ENCODE peak calls at places on chromosomes 11 and 22, in six cellular contexts. One of them, this sample, is unnamed.

GRCh38 chr11:97751952-97752351 is 1268.8 kb upstream of the CNTN5 start:
- DNase-seq in ACHN: no peak
- DNase-seq in stimulated activated CD8-positive, alpha-beta memory T cell treated with anti-CD3 and anti-CD28 coated beads, Interleukin-4, amount 100 ng/mL, for 48 hours: no peak
- DNase-seq in BJ: no peak
- DNase-seq in hypothalamus: no peak
- DNase-seq in psoas muscle: no peak
- DNase-seq in this sample: no peak

GRCh38 chr22:29308148-29308790 is 1.8 kb downstream of the GAS2L1 start:
- DNase-seq in psoas muscle: peak; percentile 79
- DNase-seq in stimulated activated CD8-positive, alpha-beta memory T cell treated with anti-CD3 and anti-CD28 coated beads, Interleukin-4, amount 100 ng/mL, for 48 hours: no peak
- DNase-seq in hypothalamus: no peak
- DNase-seq in ACHN: no peak
- DNase-seq in BJ: no peak
- DNase-seq in this sample: no peak

GRCh38 chr11:134856371-134856971 is 444.4 kb upstream of the B3GAT1 start:
- DNase-seq in stimulated activated CD8-positive, alpha-beta memory T cell treated with anti-CD3 and anti-CD28 coated beads, Interleukin-4, amount 100 ng/mL, for 48 hours: no peak
- DNase-seq in ACHN: no peak
- DNase-seq in hypothalamus: no peak
- DNase-seq in BJ: no peak
- DNase-seq in psoas muscle: no peak
- DNase-seq in this sample: no peak

GRCh38 chr11:93493252-93493897 is 49.8 kb downstream of the SMCO4 start:
- DNase-seq in hypothalamus: no peak
- DNase-seq in ACHN: no peak
- DNase-seq in BJ: no peak
- DNase-seq in psoas muscle: no peak
- DNase-seq in stimulated activated CD8-positive, alpha-beta memory T cell treated with anti-CD3 and anti-CD28 coated beads, Interleukin-4, amount 100 ng/mL, for 48 hours: no peak
- DNase-seq in this sample: no peak

GRCh38 chr22:49011769-49012598 is 815.7 kb downstream of the BRD1 start:
- DNase-seq in BJ: no peak
- DNase-seq in ACHN: no peak
- DNase-seq in psoas muscle: no peak
- DNase-seq in hypothalamus: no peak
- DNase-seq in stimulated activated CD8-positive, alpha-beta memory T cell treated with anti-CD3 and anti-CD28 coated beads, Interleukin-4, amount 100 ng/mL, for 48 hours: peak; percentile 7
- DNase-seq in this sample: no peak

GRCh38 chr22:49828599-49828965 is 909 bp upstream of the BRD1 start:
- DNase-seq in ACHN: no peak
- DNase-seq in psoas muscle: peak; percentile 51
- DNase-seq in hypothalamus: no peak
- DNase-seq in stimulated activated CD8-positive, alpha-beta memory T cell treated with anti-CD3 and anti-CD28 coated beads, Interleukin-4, amount 100 ng/mL, for 48 hours: no peak
- DNase-seq in BJ: no peak
- DNase-seq in this sample: no peak

GRCh38 chr11:46335858-46336600 is 11.2 kb upstream of the DGKZ start:
- DNase-seq in ACHN: no peak
- DNase-seq in BJ: no peak
- DNase-seq in psoas muscle: no peak
- DNase-seq in hypothalamus: peak; percentile 32
- DNase-seq in stimulated activated CD8-positive, alpha-beta memory T cell treated with anti-CD3 and anti-CD28 coated beads, Interleukin-4, amount 100 ng/mL, for 48 hours: no peak
- DNase-seq in this sample: peak; percentile 69

GRCh38 chr11:33089776-33090175 is 50.4 kb downstream of the TCP11L1 start:
- DNase-seq in psoas muscle: no peak
- DNase-seq in ACHN: peak; percentile 11
- DNase-seq in stimulated activated CD8-positive, alpha-beta memory T cell treated with anti-CD3 and anti-CD28 coated beads, Interleukin-4, amount 100 ng/mL, for 48 hours: no peak
- DNase-seq in BJ: no peak
- DNase-seq in hypothalamus: no peak
- DNase-seq in this sample: no peak

GRCh38 chr22:24142241-24142640 is 39.0 kb upstream of the SUSD2 start:
- DNase-seq in hypothalamus: no peak
- DNase-seq in stimulated activated CD8-positive, alpha-beta memory T cell treated with anti-CD3 and anti-CD28 coated beads, Interleukin-4, amount 100 ng/mL, for 48 hours: no peak
- DNase-seq in psoas muscle: no peak
- DNase-seq in ACHN: no peak
- DNase-seq in BJ: no peak
- DNase-seq in this sample: no peak

GRCh38 chr11:65353900-65354264 is 669 bp upstream of the TIGD3 start:
- DNase-seq in hypothalamus: peak; percentile 45
- DNase-seq in ACHN: no peak
- DNase-seq in BJ: no peak
- DNase-seq in stimulated activated CD8-positive, alpha-beta memory T cell treated with anti-CD3 and anti-CD28 coated beads, Interleukin-4, amount 100 ng/mL, for 48 hours: no peak
- DNase-seq in psoas muscle: no peak
- DNase-seq in this sample: peak; percentile 60

GRCh38 chr11:104668797-104669463 is 229.3 kb downstream of the CASP12 start:
- DNase-seq in BJ: peak; percentile 54
- DNase-seq in stimulated activated CD8-positive, alpha-beta memory T cell treated with anti-CD3 and anti-CD28 coated beads, Interleukin-4, amount 100 ng/mL, for 48 hours: no peak
- DNase-seq in ACHN: peak; percentile 67
- DNase-seq in hypothalamus: no peak
- DNase-seq in psoas muscle: no peak
- DNase-seq in this sample: no peak

This sample was measured in midbrain.